ENCODE peak calls at places on chromosome 10, in six cellular contexts. O is IMR-90, I is trophoblast cell, A is neuronal stem cell, X is H1, M is mesenchymal stem cell. V is an unnamed sample.

GRCh38 chr10:4790045-4790444 is 36.0 kb upstream of the AKR1E2 start:
- DNase-seq in O (no peak), A (no peak), M (no peak), X (no peak), I (no peak), V (no peak)

GRCh38 chr10:132742837-132743194 is 43.1 kb downstream of the NKX6-2 start:
- DNase-seq in O (no peak), X (no peak), M (no peak), I (no peak), A (peak; percentile 52), V (no peak)

GRCh38 chr10:123527122-123527521 is 139.0 kb upstream of the GPR26 start:
- DNase-seq in X (no peak), A (no peak), I (no peak), O (no peak), M (no peak), V (no peak)

GRCh38 chr10:69217119-69217754 is 2.9 kb upstream of the HKDC1 start:
- DNase-seq in O (peak; percentile 80), A (no peak), I (peak; percentile 79), X (no peak), M (peak; percentile 85), V (no peak)

GRCh38 chr10:112639291-112639690 is 192.3 kb downstream of the VTI1A start:
- DNase-seq in I (peak; percentile 50), O (peak; percentile 64), X (no peak), A (no peak), M (no peak), V (no peak)

GRCh38 chr10:79268100-79268670 is 79.1 kb upstream of the PPIF start:
- DNase-seq in X (no peak), O (peak; percentile 70), M (peak; percentile 80), I (peak; percentile 32), A (no peak), V (no peak)

GRCh38 chr10:5985029-5985428 is 7.7 kb upstream of the IL15RA start:
- DNase-seq in I (no peak), X (no peak), M (no peak), A (no peak), O (no peak), V (no peak)

GRCh38 chr10:29828978-29829377 is 194.2 kb upstream of the SVIL start:
- DNase-seq in A (no peak), O (no peak), I (no peak), M (no peak), X (no peak), V (no peak)

GRCh38 chr10:32960022-32960421 is 2.0 kb upstream of the ITGB1 start:
- DNase-seq in M (no peak), X (no peak), I (no peak), O (no peak), A (no peak), V (no peak)

GRCh38 chr10:130341325-130341724 is 205.1 kb downstream of the GLRX3 start:
- DNase-seq in A (peak; percentile 30), X (peak; percentile 9), I (peak; percentile 33), O (no peak), M (no peak), V (peak; percentile 71)

GRCh38 chr10:75281980-75282379 is 46.2 kb upstream of the COMTD1 start:
- DNase-seq in X (no peak), O (no peak), A (no peak), M (no peak), I (no peak), V (no peak)

GRCh38 chr10:7410800-7411670 is at the start of gene SFMBT2:
- DNase-seq in A (peak; percentile 67), X (no peak), O (peak; percentile 49), I (peak; percentile 67), M (peak; percentile 85), V (peak; percentile 45)

GRCh38 chr10:70890917-70891431 is 2.6 kb upstream of the PCBD1 start:
- DNase-seq in M (peak; percentile 50), O (no peak), X (no peak), I (no peak), A (no peak), V (peak; percentile 55)

GRCh38 chr10:91080776-91081175 is 139.7 kb upstream of the PCGF5 start:
- DNase-seq in X (no peak), I (no peak), M (no peak), O (no peak), A (no peak), V (no peak)

GRCh38 chr10:36280396-36280795 is 638.3 kb upstream of the FZD8 start:
- DNase-seq in I (no peak), O (peak; percentile 54), A (no peak), M (peak; percentile 28), X (no peak), V (no peak)

GRCh38 chr10:28075424-28075823 is 76.5 kb upstream of the ODAD2 start:
- DNase-seq in X (no peak), M (no peak), O (no peak), A (no peak), I (no peak), V (no peak)

GRCh38 chr10:29414501-29414900 is 125.6 kb downstream of the LYZL1 start:
- DNase-seq in M (no peak), O (no peak), I (no peak), A (no peak), X (no peak), V (no peak)

GRCh38 chr10:22630229-22631174 is 83.9 kb downstream of the PIP4K2A start:
- DNase-seq in A (no peak), M (peak; percentile 87), I (peak; percentile 44), X (no peak), O (peak; percentile 67), V (no peak)

GRCh38 chr10:43211431-43212042 is 55.3 kb downstream of the RASGEF1A start:
- DNase-seq in I (no peak), O (no peak), X (no peak), M (no peak), A (no peak), V (no peak)

GRCh38 chr10:124746992-124747391 is 2.8 kb upstream of the FAM53B start:
- DNase-seq in I (no peak), X (no peak), A (no peak), O (no peak), M (no peak), V (no peak)

GRCh38 chr10:71429304-71429703 is 32.6 kb downstream of the CDH23 start:
- DNase-seq in X (no peak), O (no peak), A (no peak), I (no peak), M (no peak), V (peak; percentile 15)

GRCh38 chr10:28429573-28430216 is 103.2 kb upstream of the WAC start:
- DNase-seq in I (no peak), O (peak; percentile 3), A (no peak), M (peak; percentile 3), X (no peak), V (no peak)

GRCh38 chr10:46247808-46248569 is 38.8 kb upstream of the ANTXRL start:
- DNase-seq in M (no peak), X (no peak), A (no peak), I (no peak), O (no peak), V (peak; percentile 14)

GRCh38 chr10:33900591-33900990 is 566.1 kb upstream of the NRP1 start:
- DNase-seq in A (no peak), I (no peak), M (no peak), X (no peak), O (peak; percentile 42), V (no peak)

GRCh38 chr10:117260094-117260493 is 19.2 kb downstream of the SLC18A2 start:
- DNase-seq in A (no peak), O (no peak), M (no peak), X (no peak), I (no peak), V (peak; percentile 41)

GRCh38 chr10:107614939-107615665 is 450.6 kb upstream of the SORCS1 start:
- DNase-seq in I (no peak), A (no peak), O (peak; percentile 39), M (peak; percentile 80), X (no peak), V (no peak)

GRCh38 chr10:103637855-103638561 is 144.5 kb downstream of the NEURL1 start:
- DNase-seq in O (peak; percentile 92), A (no peak), I (peak; percentile 55), M (no peak), X (no peak), V (no peak)

GRCh38 chr10:120804020-120804419 is 47.1 kb upstream of the WDR11 start:
- DNase-seq in O (no peak), I (no peak), X (no peak), M (no peak), A (no peak), V (no peak)

GRCh38 chr10:120805014-120805805 is 46.0 kb upstream of the WDR11 start:
- DNase-seq in X (no peak), A (no peak), I (no peak), O (no peak), M (no peak), V (no peak)

GRCh38 chr10:120799849-120800248 is 51.3 kb upstream of the WDR11 start:
- DNase-seq in A (no peak), X (no peak), M (no peak), O (no peak), I (no peak), V (no peak)

GRCh38 chr10:120806081-120806480 is 45.1 kb upstream of the WDR11 start:
- DNase-seq in O (no peak), M (no peak), I (no peak), X (no peak), A (no peak), V (no peak)

DNA sequence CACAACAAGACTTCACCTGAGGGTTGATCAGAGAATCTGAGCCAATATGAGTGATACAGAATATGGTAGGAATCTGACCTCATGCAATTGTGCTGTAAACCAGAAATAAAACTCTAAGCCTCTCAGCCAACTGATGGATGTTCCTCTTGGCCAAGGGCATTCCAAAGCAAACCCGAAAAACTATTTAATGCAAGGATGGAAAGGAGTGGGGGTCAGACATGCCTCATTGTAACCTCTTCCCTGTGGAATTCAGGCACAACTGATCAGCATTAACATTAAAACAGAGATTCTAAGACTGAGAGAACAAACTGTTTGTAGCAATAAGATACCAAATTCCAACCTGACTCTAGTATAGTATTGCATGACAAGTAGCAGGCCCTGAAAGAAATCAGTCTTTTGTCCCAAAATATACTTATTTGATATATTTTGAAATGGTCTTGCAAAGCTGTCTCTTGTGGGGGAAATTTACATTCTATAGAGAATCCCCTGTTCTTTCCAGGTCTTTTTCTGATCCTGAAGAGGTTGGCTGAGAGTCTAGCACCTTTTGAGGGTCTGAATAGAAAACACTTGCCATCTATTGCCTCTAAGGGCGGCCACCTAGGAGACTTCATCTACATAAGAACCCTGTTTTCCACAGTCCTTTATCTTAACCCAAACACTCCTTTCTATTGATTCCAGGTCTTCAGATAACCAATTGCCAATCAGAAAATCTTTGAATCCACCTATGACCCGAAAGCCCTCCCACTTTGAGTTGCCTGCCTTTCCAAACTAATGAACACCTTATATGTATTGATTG is 50.4 kb upstream of the WDR11 start:
- DNase-seq in M (no peak), O (no peak), A (no peak), I (no peak), X (peak; percentile 36), V (no peak)
- H4K8ac ChIP-seq in M (no peak overlapping the region), O (no peak overlapping the region), A (no peak overlapping the region), I (no peak overlapping the region), X (no peak overlapping the region), V (no peak overlapping the region)

GRCh38 chr10:63799511-63799910 is 278.3 kb downstream of the REEP3 start:
- DNase-seq in I (no peak), O (no peak), M (no peak), A (no peak), X (no peak), V (no peak)
- H3K14ac ChIP-seq in I (no peak overlapping the region), O (no peak overlapping the region), M (no peak overlapping the region), A (no peak overlapping the region), X (no peak overlapping the region), V (no peak overlapping the region)

GRCh38 chr10:31707578-31708411 is 220.8 kb downstream of the ARHGAP12 start:
- DNase-seq in A (peak; percentile 51), M (peak; percentile 88), X (no peak), I (peak; percentile 34), O (peak; percentile 77), V (peak; percentile 48)
- H4K8ac ChIP-seq in A (no peak overlapping the region), M (peak overlapping the region; percentile 90), X (no peak overlapping the region), I (peak overlapping the region; percentile 34), O (peak overlapping the region; percentile 88), V (no peak overlapping the region)

GRCh38 chr10:44341901-44342300 is 43.0 kb downstream of the CXCL12 start:
- DNase-seq in A (no peak), O (no peak), X (no peak), M (no peak), I (no peak), V (no peak)
- H3K14ac ChIP-seq in A (no peak overlapping the region), O (no peak overlapping the region), X (no peak overlapping the region), M (no peak overlapping the region), I (no peak overlapping the region), V (no peak overlapping the region)